ENCODE peak calls at places on chromosomes 7 and 10, in eight cellular contexts. R, X, M, N, Y, Z, I and V are unnamed samples.

GRCh38 chr7:57342954-57343353 is 107.0 kb upstream of the ZNF716 start:
- DNase-seq in Y (no peak), I (no peak), X (no peak), N (no peak), R (no peak), M (no peak), Z (no peak), V (no peak)

GRCh38 chr10:4470231-4470840 is 355.7 kb upstream of the AKR1E2 start:
- DNase-seq in Z (no peak), M (no peak), I (no peak), Y (no peak), R (peak), X (no peak), N (no peak), V (no peak)

GRCh38 chr10:21724020-21724589 is 190.1 kb downstream of the MLLT10 start:
- DNase-seq in N (no peak), X (no peak), M (no peak), R (no peak), Z (no peak), Y (no peak), I (peak), V (no peak)

GRCh38 chr7:22140597-22140996 is 194.9 kb upstream of the CDCA7L start:
- DNase-seq in I (no peak), Y (no peak), N (no peak), R (no peak), X (no peak), Z (no peak), M (no peak), V (peak)

GRCh38 chr7:44066494-44067063 is 1.2 kb upstream of the PGAM2 start:
- DNase-seq in N (no peak), R (no peak), Y (peak), M (no peak), X (no peak), Z (peak), I (no peak), V (no peak)

GRCh38 chr7:333399-333776 is 43.4 kb downstream of the FOXL3 start:
- DNase-seq in R (peak), I (no peak), X (no peak), Z (peak), N (peak), M (no peak), Y (no peak), V (no peak)

GRCh38 chr7:98284335-98285036 is 3.0 kb downstream of the BRI3 start:
- DNase-seq in Y (no peak), Z (peak), R (peak), N (peak), I (peak), X (no peak), M (peak), V (no peak)

GRCh38 chr10:131795761-131796160 is 105.0 kb upstream of the PPP2R2D start:
- DNase-seq in Y (no peak), Z (no peak), M (no peak), R (no peak), N (peak), I (no peak), X (no peak), V (no peak)

GRCh38 chr10:32179836-32180235 is 123.6 kb upstream of the KIF5B start:
- DNase-seq in R (no peak), Z (no peak), Y (no peak), N (no peak), M (no peak), X (no peak), I (no peak), V (no peak)

GRCh38 chr10:9188022-9188810 is 1133.7 kb downstream of the GATA3 start:
- DNase-seq in Y (no peak), M (no peak), X (no peak), I (no peak), R (peak), Z (no peak), N (no peak), V (no peak)

GRCh38 chr7:35248576-35249536 is 5.0 kb downstream of the TBX20 start:
- DNase-seq in I (no peak), M (no peak), N (no peak), X (no peak), Z (no peak), R (no peak), Y (no peak), V (peak)